ENCODE peak calls at places on chromosome 6, in five cellular contexts. One of them, this sample, is unnamed.

GRCh38 chr6:7787137-7787575 is 61.3 kb downstream of the BMP6 start:
- DNase-seq in trophoblast cell: peak
- DNase-seq in mesenchymal stem cell: peak
- DNase-seq in H1: no peak
- DNase-seq in H9: no peak
- DNase-seq in this sample: no peak

GRCh38 chr6:15510536-15511247 is 152.1 kb downstream of the DTNBP1 start:
- DNase-seq in trophoblast cell: no peak
- DNase-seq in mesenchymal stem cell: no peak
- DNase-seq in H9: no peak
- DNase-seq in H1: no peak
- DNase-seq in this sample: no peak

GRCh38 chr6:121951918-121952379 is 447.5 kb upstream of the HSF2 start:
- DNase-seq in H9: no peak
- DNase-seq in H1: no peak
- DNase-seq in mesenchymal stem cell: peak
- DNase-seq in trophoblast cell: no peak
- DNase-seq in this sample: no peak

GRCh38 chr6:7224726-7225125 is 88.3 kb downstream of the SSR1 start:
- DNase-seq in mesenchymal stem cell: no peak
- DNase-seq in H1: no peak
- DNase-seq in H9: no peak
- DNase-seq in trophoblast cell: no peak
- DNase-seq in this sample: no peak

GRCh38 chr6:137904822-137905617 is 38.0 kb downstream of the TNFAIP3 start:
- DNase-seq in H9: no peak
- DNase-seq in trophoblast cell: peak
- DNase-seq in mesenchymal stem cell: no peak
- DNase-seq in H1: no peak
- DNase-seq in this sample: no peak

GRCh38 chr6:150056916-150057315 is 12.0 kb downstream of the ULBP3 start:
- DNase-seq in H9: no peak
- DNase-seq in H1: no peak
- DNase-seq in trophoblast cell: no peak
- DNase-seq in mesenchymal stem cell: no peak
- DNase-seq in this sample: no peak

GRCh38 chr6:53960311-53960710 is 150.9 kb upstream of the MLIP start:
- DNase-seq in mesenchymal stem cell: peak
- DNase-seq in trophoblast cell: no peak
- DNase-seq in H9: no peak
- DNase-seq in H1: no peak
- DNase-seq in this sample: no peak

GRCh38 chr6:130293800-130294199 is 71.0 kb upstream of the SAMD3 start:
- DNase-seq in H9: peak
- DNase-seq in trophoblast cell: peak
- DNase-seq in H1: no peak
- DNase-seq in mesenchymal stem cell: peak
- DNase-seq in this sample: peak

GRCh38 chr6:141988954-141989705 is 143.6 kb upstream of the GJE1 start:
- DNase-seq in H9: peak
- DNase-seq in mesenchymal stem cell: peak
- DNase-seq in H1: peak
- DNase-seq in trophoblast cell: peak
- DNase-seq in this sample: peak

GRCh38 chr6:169949501-169950097 is 198.2 kb downstream of the ERMARD start:
- DNase-seq in mesenchymal stem cell: no peak
- DNase-seq in H9: no peak
- DNase-seq in H1: no peak
- DNase-seq in trophoblast cell: no peak
- DNase-seq in this sample: no peak

GRCh38 chr6:91366781-91367180 is 779.9 kb upstream of the MAP3K7 start:
- DNase-seq in H1: no peak
- DNase-seq in mesenchymal stem cell: no peak
- DNase-seq in trophoblast cell: peak
- DNase-seq in H9: no peak
- DNase-seq in this sample: no peak

GRCh38 chr6:834879-835278 is 141.9 kb upstream of the EXOC2 start:
- DNase-seq in mesenchymal stem cell: no peak
- DNase-seq in H9: no peak
- DNase-seq in trophoblast cell: no peak
- DNase-seq in H1: no peak
- DNase-seq in this sample: no peak

GRCh38 chr6:1581120-1581991 is 28.4 kb upstream of the FOXC1 start:
- DNase-seq in H9: no peak
- DNase-seq in mesenchymal stem cell: no peak
- DNase-seq in trophoblast cell: no peak
- DNase-seq in H1: peak
- DNase-seq in this sample: no peak

GRCh38 chr6:131914967-131915751 is 36.0 kb downstream of the CCN2 start:
- DNase-seq in trophoblast cell: peak
- DNase-seq in mesenchymal stem cell: peak
- DNase-seq in H1: no peak
- DNase-seq in H9: peak
- DNase-seq in this sample: peak

GRCh38 chr6:130129781-130130246 is 92.9 kb downstream of the SAMD3 start:
- DNase-seq in mesenchymal stem cell: no peak
- DNase-seq in H1: no peak
- DNase-seq in trophoblast cell: no peak
- DNase-seq in H9: no peak
- DNase-seq in this sample: no peak

GRCh38 chr6:89655122-89655521 is 16.6 kb upstream of the LYRM2 start:
- DNase-seq in trophoblast cell: peak
- DNase-seq in mesenchymal stem cell: no peak
- DNase-seq in H1: no peak
- DNase-seq in H9: no peak
- DNase-seq in this sample: no peak

GRCh38 chr6:53309059-53309896 is 39.5 kb downstream of the ELOVL5 start:
- DNase-seq in H9: no peak
- DNase-seq in trophoblast cell: peak
- DNase-seq in H1: no peak
- DNase-seq in mesenchymal stem cell: peak
- DNase-seq in this sample: no peak

GRCh38 chr6:158644227-158645063 is at the start of gene DYNLT1:
- DNase-seq in H9: peak
- DNase-seq in mesenchymal stem cell: peak
- DNase-seq in trophoblast cell: peak
- DNase-seq in H1: peak
- DNase-seq in this sample: peak

GRCh38 chr6:31528821-31529328 is at the start of gene MCCD1:
- DNase-seq in H1: peak
- DNase-seq in mesenchymal stem cell: no peak
- DNase-seq in trophoblast cell: no peak
- DNase-seq in H9: no peak
- DNase-seq in this sample: no peak

GRCh38 chr6:2482773-2483172 is 237.4 kb upstream of the GMDS start:
- DNase-seq in H9: no peak
- DNase-seq in mesenchymal stem cell: no peak
- DNase-seq in H1: no peak
- DNase-seq in trophoblast cell: no peak
- DNase-seq in this sample: no peak

DNA sequence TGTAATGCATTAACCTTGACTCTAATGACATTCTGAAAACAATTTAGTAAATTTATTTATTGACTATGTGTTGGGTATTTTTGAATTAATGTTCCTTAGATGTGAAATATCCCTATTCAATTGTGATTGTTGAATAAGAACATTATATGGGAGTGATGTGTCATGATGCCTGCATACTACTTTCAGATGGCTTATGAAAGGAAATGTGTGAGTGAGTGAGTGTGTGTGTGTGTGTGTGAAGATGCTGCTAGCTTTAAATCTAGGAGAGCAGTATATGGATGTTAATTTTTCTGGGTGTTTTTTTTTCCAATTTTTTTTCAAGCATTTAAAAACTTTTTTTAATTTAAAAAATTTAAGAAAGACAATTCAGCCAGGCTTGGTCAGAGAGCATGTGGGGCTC is 32.5 kb upstream of the NT5E start:
- DNase-seq in mesenchymal stem cell: no peak
- DNase-seq in H9: no peak
- DNase-seq in H1: no peak
- DNase-seq in trophoblast cell: no peak
- DNase-seq in this sample: no peak
- H2BK120ac ChIP-seq in mesenchymal stem cell: no peak
- H2BK120ac ChIP-seq in H9: no peak
- H2BK120ac ChIP-seq in H1: no peak
- H2BK120ac ChIP-seq in trophoblast cell: no peak
- H2BK120ac ChIP-seq in this sample: no peak

GRCh38 chr6:151940307-151940706 is 132.8 kb downstream of the ESR1 start:
- DNase-seq in mesenchymal stem cell: no peak
- DNase-seq in H1: no peak
- DNase-seq in trophoblast cell: no peak
- DNase-seq in H9: no peak
- DNase-seq in this sample: no peak
- H2BK12ac ChIP-seq in mesenchymal stem cell: no peak
- H2BK12ac ChIP-seq in H1: no peak
- H2BK12ac ChIP-seq in trophoblast cell: no peak
- H2BK12ac ChIP-seq in H9: no peak
- H2BK12ac ChIP-seq in this sample: no peak

DNA sequence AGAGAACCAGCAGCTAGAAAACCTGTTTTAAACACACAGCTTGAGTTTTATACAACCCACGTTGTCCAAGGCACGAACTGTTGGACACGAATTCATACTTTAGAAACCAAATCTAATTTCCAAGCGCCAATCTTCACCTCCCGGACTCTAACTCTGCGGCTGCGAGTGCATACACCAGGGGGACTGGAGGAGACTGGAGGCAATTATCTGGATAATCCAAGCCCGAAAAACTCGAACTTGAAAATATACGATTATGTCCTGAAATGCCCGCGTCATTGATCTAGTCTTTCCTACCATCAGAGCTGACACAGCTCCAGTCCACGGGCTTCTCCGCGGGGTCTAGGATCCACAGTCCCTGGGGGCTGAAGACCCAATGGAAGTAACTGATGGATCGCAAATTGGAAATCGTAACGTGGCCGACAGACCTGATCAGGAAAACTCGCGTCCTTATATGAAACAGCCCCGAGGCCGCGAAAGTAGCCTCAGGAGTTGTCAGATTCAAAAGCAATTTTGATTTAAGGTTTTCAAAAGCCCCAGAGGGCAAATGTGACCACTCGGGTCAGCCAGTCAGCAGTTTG is 809 bp upstream of the HEY2 start:
- DNase-seq in H9: no peak
- DNase-seq in trophoblast cell: peak
- DNase-seq in mesenchymal stem cell: peak
- DNase-seq in H1: no peak
- DNase-seq in this sample: peak
- H2BK5ac ChIP-seq in H9: no peak
- H2BK5ac ChIP-seq in trophoblast cell: peak
- H2BK5ac ChIP-seq in mesenchymal stem cell: no peak
- H2BK5ac ChIP-seq in H1: no peak
- H2BK5ac ChIP-seq in this sample: peak

GRCh38 chr6:93822434-93823265 is 403.3 kb upstream of the EPHA7 start:
- DNase-seq in H1: no peak
- DNase-seq in H9: no peak
- DNase-seq in trophoblast cell: no peak
- DNase-seq in mesenchymal stem cell: no peak
- DNase-seq in this sample: no peak
- H2BK120ac ChIP-seq in H1: no peak
- H2BK120ac ChIP-seq in H9: no peak
- H2BK120ac ChIP-seq in trophoblast cell: no peak
- H2BK120ac ChIP-seq in mesenchymal stem cell: no peak
- H2BK120ac ChIP-seq in this sample: no peak

DNA sequence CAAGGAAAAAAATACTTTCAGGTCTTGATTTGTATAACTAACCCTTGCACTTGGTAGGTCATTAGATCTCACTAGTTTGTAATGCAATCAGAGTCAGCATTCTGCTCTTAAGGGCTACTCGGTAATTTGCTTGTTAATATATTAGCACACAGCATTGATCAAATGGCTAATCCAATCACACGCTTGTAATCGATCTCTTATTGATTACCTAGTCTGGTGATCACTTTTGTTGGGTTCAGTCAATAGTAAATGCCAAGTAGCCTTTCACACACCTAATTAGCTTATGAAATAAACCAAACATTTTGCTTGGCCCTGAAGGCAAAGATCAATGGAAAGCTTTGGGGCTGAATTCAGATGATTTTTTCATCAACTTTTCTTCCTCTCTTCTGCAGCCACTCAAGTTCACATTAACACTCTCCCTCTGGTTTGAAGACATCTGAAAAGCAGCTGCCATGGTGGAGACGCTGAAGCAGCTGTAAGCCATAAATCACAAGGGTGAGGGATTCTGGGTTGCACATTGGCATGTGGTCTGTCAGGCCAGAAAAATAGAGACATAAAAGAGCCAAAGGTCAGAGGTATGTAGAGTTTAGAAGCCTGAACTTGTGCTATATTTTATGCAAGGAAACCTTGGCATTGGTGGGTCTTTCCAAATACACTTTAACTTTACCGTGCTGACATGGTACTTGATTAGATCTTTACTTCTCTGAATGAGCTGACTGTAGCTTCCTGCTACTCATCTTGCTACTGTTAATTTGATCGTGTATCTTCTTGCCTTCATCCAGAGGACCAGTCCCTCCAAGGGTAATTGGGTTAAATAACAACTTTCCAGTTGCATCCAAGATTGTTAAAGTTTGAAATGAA is 234.4 kb downstream of the SIM1 start:
- DNase-seq in H9: no peak
- DNase-seq in H1: no peak
- DNase-seq in trophoblast cell: no peak
- DNase-seq in mesenchymal stem cell: no peak
- DNase-seq in this sample: no peak
- H2BK12ac ChIP-seq in H9: no peak
- H2BK12ac ChIP-seq in H1: no peak
- H2BK12ac ChIP-seq in trophoblast cell: no peak
- H2BK12ac ChIP-seq in mesenchymal stem cell: no peak
- H2BK12ac ChIP-seq in this sample: no peak

GRCh38 chr6:133951227-133951626 is 1.8 kb upstream of the TBPL1 start:
- DNase-seq in H1: no peak
- DNase-seq in H9: no peak
- DNase-seq in trophoblast cell: no peak
- DNase-seq in mesenchymal stem cell: no peak
- DNase-seq in this sample: no peak

GRCh38 chr6:133951881-133952814 is 876 bp upstream of the TBPL1 start:
- DNase-seq in mesenchymal stem cell: peak
- DNase-seq in H9: peak
- DNase-seq in H1: peak
- DNase-seq in trophoblast cell: peak
- DNase-seq in this sample: peak

GRCh38 chr6:133953634-133954415 is 801 bp downstream of the TBPL1 start:
- DNase-seq in H9: no peak
- DNase-seq in mesenchymal stem cell: no peak
- DNase-seq in trophoblast cell: peak
- DNase-seq in H1: no peak
- DNase-seq in this sample: no peak

GRCh38 chr6:133955136-133955576 is 2.1 kb downstream of the TBPL1 start:
- DNase-seq in H9: no peak
- DNase-seq in H1: no peak
- DNase-seq in trophoblast cell: no peak
- DNase-seq in mesenchymal stem cell: no peak
- DNase-seq in this sample: no peak

GRCh38 chr6:133952815-133953633 is at the start of gene TBPL1:
- DNase-seq in H9: peak
- DNase-seq in mesenchymal stem cell: peak
- DNase-seq in H1: peak
- DNase-seq in trophoblast cell: peak
- DNase-seq in this sample: peak
- H2BK5ac ChIP-seq in H9: no peak
- H2BK5ac ChIP-seq in mesenchymal stem cell: peak
- H2BK5ac ChIP-seq in H1: no peak
- H2BK5ac ChIP-seq in trophoblast cell: peak
- H2BK5ac ChIP-seq in this sample: peak

GRCh38 chr6:136607932-136608772 is 57.9 kb upstream of the MAP7 start:
- DNase-seq in trophoblast cell: peak
- DNase-seq in H1: peak
- DNase-seq in mesenchymal stem cell: peak
- DNase-seq in H9: peak
- DNase-seq in this sample: peak
- H2BK120ac ChIP-seq in trophoblast cell: no peak
- H2BK120ac ChIP-seq in H1: peak
- H2BK120ac ChIP-seq in mesenchymal stem cell: peak
- H2BK120ac ChIP-seq in H9: no peak
- H2BK120ac ChIP-seq in this sample: no peak